ENCODE peak calls at places on chromosomes 13 and 19, in ten cellular contexts. L is lower lobe of right lung, P is cardiac fibroblast, X is RWPE1, R is type B pancreatic cell, Z is brain microvascular endothelial cell, H is neural crest cell, G is progenitor cell of endocrine pancreas, J is LNCaP clone FGC, E is AG10803. A is an unnamed sample.

GRCh38 chr13:99307648-99308339 is 595 bp upstream of the GPR183 start:
- DNase-seq in R (no peak), H (no peak), Z (peak; percentile 88), X (peak; percentile 21), G (no peak), E (peak; percentile 54), P (peak; percentile 83), J (no peak), L (peak; percentile 58), A (no peak)

GRCh38 chr13:55432814-55433213 is 1707.9 kb upstream of the PRR20A start:
- DNase-seq in E (no peak), H (no peak), G (no peak), P (no peak), J (no peak), R (no peak), L (no peak), X (peak; percentile 32), Z (no peak), A (no peak)

GRCh38 chr13:28273919-28274318 is 135.6 kb downstream of the PAN3 start:
- DNase-seq in P (no peak), G (no peak), J (no peak), Z (no peak), R (no peak), H (no peak), X (no peak), E (no peak), L (no peak), A (no peak)

GRCh38 chr19:11152318-11153062 is 3.1 kb downstream of the SPC24 start:
- DNase-seq in E (peak; percentile 87), G (no peak), Z (no peak), R (no peak), X (peak; percentile 35), L (no peak), P (peak; percentile 83), J (peak; percentile 99), H (no peak), A (no peak)

GRCh38 chr13:103694471-103694870 is 628.3 kb upstream of the SLC10A2 start:
- DNase-seq in E (no peak), H (no peak), L (no peak), Z (no peak), R (no peak), P (no peak), X (no peak), J (no peak), G (no peak), A (no peak)

GRCh38 chr19:33640773-33641172 is 19.0 kb downstream of the CHST8 start:
- DNase-seq in G (no peak), P (no peak), L (peak; percentile 17), E (no peak), Z (no peak), H (no peak), X (no peak), J (no peak), R (no peak), A (no peak)

GRCh38 chr13:60162096-60162495 is 1.6 kb downstream of the DIAPH3 start:
- DNase-seq in P (no peak), J (no peak), G (no peak), R (no peak), E (peak; percentile 25), X (no peak), L (no peak), Z (no peak), H (no peak), A (no peak)

GRCh38 chr19:1008268-1009042 is 8.2 kb downstream of the GRIN3B start:
- DNase-seq in X (no peak), J (no peak), P (no peak), R (no peak), L (no peak), Z (no peak), E (no peak), G (no peak), H (no peak), A (peak; percentile 71)

GRCh38 chr19:38042132-38042531 is 135.1 kb downstream of the SIPA1L3 start:
- DNase-seq in H (no peak), J (no peak), E (no peak), P (no peak), Z (no peak), R (no peak), X (no peak), G (no peak), L (no peak), A (no peak)

GRCh38 chr19:38046254-38047047 is 139.4 kb downstream of the SIPA1L3 start:
- DNase-seq in P (no peak), Z (no peak), X (no peak), E (no peak), J (no peak), R (no peak), L (no peak), H (no peak), G (no peak), A (peak; percentile 74)

GRCh38 chr19:38045554-38046253 is 138.7 kb downstream of the SIPA1L3 start:
- DNase-seq in E (no peak), J (no peak), L (no peak), H (no peak), P (no peak), G (no peak), Z (no peak), X (no peak), R (no peak), A (no peak)

GRCh38 chr19:38043649-38044144 is 136.7 kb downstream of the SIPA1L3 start:
- DNase-seq in G (no peak), Z (no peak), P (no peak), R (no peak), X (no peak), J (no peak), E (no peak), L (no peak), H (no peak), A (no peak)

GRCh38 chr19:38044267-38045111 is 137.5 kb downstream of the SIPA1L3 start:
- DNase-seq in P (peak; percentile 63), R (no peak), E (no peak), J (no peak), H (no peak), X (peak; percentile 26), Z (peak; percentile 87), L (no peak), G (no peak), A (no peak)
- TF ChIP-seq CTCF in P (peak; percentile 5), R (no peak), E (no peak), J (no peak), H (no peak), X (no peak), Z (peak; percentile 58), L (no peak), G (no peak), A (no peak)

GRCh38 chr19:48295458-48295857 is 25.6 kb downstream of the ZNF114 start:
- DNase-seq in H (no peak), L (no peak), Z (no peak), J (no peak), R (no peak), P (no peak), E (no peak), G (no peak), X (no peak), A (no peak)

GRCh38 chr19:48292798-48293197 is 22.9 kb downstream of the ZNF114 start:
- DNase-seq in P (peak; percentile 90), R (no peak), X (peak; percentile 57), G (no peak), L (no peak), E (peak; percentile 78), J (no peak), Z (peak; percentile 93), H (no peak), A (no peak)

GRCh38 chr19:48287748-48288147 is 17.9 kb downstream of the ZNF114 start:
- DNase-seq in J (no peak), L (no peak), P (no peak), G (no peak), X (no peak), R (no peak), H (no peak), E (no peak), Z (no peak), A (peak; percentile 10)

GRCh38 chr19:48290923-48291700 is 21.2 kb downstream of the ZNF114 start:
- DNase-seq in J (peak; percentile 4), X (peak; percentile 83), H (peak; percentile 90), R (peak; percentile 89), Z (peak; percentile 73), E (peak; percentile 78), G (peak; percentile 76), P (peak; percentile 82), L (peak; percentile 83), A (peak; percentile 95)

DNA sequence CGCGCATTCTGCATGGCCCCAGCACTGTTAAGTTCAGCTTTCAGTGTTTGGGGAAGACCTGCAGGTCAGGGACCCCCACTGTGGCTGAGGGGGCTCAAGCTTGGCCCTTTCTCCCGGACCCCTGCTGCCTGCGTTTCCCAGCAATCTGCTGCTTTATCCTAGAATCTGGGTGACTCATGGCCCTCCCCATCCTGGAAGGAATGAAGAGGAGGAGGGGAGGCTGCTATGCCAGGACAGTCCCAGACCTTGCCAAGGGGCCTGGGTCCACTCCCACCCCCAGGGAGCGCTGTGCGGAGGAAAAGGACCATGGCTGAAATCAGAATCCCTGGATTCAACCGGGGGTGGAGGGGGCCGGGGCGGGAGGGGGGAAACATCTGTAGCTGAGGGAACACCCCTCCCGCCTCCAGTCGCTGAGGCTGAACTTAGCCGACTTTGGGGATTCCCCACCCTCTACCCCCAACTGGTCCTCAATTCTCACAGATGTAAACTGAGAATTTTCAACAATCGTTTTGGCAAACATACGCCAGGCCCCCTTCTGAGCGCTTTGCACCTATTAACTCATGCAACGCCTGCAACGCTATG is 20.6 kb downstream of the ZNF114 start:
- DNase-seq in P (peak; percentile 25), L (no peak), Z (peak; percentile 53), G (no peak), H (peak; percentile 42), J (no peak), X (peak; percentile 55), R (no peak), E (peak; percentile 26), A (no peak)
- TF ChIP-seq CTCF in P (no peak), L (no peak), Z (peak; percentile 48), G (peak; percentile 40), H (no peak), J (no peak), X (no peak), R (peak; percentile 50), E (peak; percentile 15), A (no peak)

DNA sequence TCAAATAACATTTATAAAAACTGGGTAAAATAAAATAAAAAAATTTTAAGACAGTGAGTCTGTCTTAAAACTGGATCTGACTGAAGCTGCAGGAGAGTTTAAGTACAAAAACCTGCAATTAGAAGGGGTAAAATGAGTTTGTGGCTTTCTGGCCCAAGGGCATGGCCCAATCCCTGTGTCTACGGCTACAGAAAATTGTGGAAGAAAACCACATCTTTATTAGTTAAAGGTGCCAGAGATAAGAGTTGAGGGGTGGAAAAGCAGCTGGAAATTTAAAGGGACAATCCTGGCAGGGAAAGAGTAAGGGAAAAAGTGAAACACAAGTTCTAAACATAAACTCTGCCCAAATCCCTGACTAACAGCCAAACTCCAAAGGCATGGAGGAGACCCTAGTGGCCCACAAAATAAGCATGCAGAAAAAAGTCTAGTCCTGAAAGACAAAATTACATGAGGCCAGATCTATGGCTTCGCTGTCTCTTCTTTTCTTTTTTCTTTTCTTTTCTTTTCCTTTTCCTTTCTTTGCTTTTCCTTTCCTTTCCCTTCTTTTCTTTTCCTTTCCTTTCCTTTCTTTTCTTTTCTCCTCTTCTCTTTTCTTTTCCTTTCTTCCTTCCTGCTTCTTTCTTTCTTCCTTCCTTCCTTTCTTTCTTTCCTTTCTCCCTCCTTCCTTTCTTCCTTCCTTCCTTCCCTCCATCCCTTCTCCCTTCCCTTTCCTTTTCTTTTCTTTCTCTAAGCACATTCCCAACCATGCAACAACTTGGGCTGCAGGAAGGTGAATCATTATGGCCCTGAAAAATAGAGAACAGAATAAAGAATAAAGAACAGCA is 23.5 kb upstream of the DLEU7 start:
- DNase-seq in R (no peak), G (no peak), X (no peak), P (no peak), J (no peak), Z (no peak), E (peak; percentile 1), L (no peak), H (no peak), A (no peak)
- TF ChIP-seq CTCF in R (no peak), G (no peak), X (no peak), P (no peak), J (no peak), Z (no peak), E (no peak), L (no peak), H (no peak), A (no peak)

GRCh38 chr13:79336971-79337370 is 69.1 kb downstream of the RBM26 start:
- DNase-seq in X (no peak), G (no peak), L (no peak), R (no peak), J (no peak), H (no peak), Z (no peak), P (no peak), E (no peak), A (peak; percentile 37)

GRCh38 chr13:79346300-79346914 is 59.6 kb downstream of the RBM26 start:
- DNase-seq in J (no peak), Z (no peak), X (no peak), E (peak; percentile 4), P (no peak), H (no peak), L (no peak), R (no peak), G (no peak), A (no peak)

GRCh38 chr13:79341202-79341601 is 64.9 kb downstream of the RBM26 start:
- DNase-seq in Z (no peak), X (no peak), L (no peak), R (no peak), H (no peak), E (no peak), G (no peak), J (no peak), P (no peak), A (no peak)

GRCh38 chr13:79338343-79338742 is 67.7 kb downstream of the RBM26 start:
- DNase-seq in J (no peak), R (no peak), G (no peak), E (no peak), Z (no peak), P (no peak), L (no peak), H (no peak), X (no peak), A (no peak)

GRCh38 chr13:79340490-79340889 is 65.6 kb downstream of the RBM26 start:
- DNase-seq in H (no peak), Z (no peak), R (no peak), X (no peak), G (no peak), L (no peak), J (no peak), P (no peak), E (no peak), A (no peak)
- TF ChIP-seq CTCF in H (no peak), Z (no peak), R (peak; percentile 22), X (no peak), G (peak; percentile 9), L (no peak), J (peak; percentile 22), P (no peak), E (no peak), A (no peak)